ENCODE peak calls at places on chromosome 1, in nine cellular contexts. D is foreskin fibroblast; Q is amniotic stem cell; N is DND-41; V is cardiac muscle cell; R is WERI-Rb-1; B is activated T-cell treated with anti-CD3 and anti-CD28 coated beads, Interleukin-2, amount 50 U/mL, for 72 hours; I is NCI-H1092; O is activated T-helper 1 cell treated with anti-CD3 and anti-CD28 coated beads, Interleukin-2, amount 50 U/mL, for 16 hours. P is an unnamed sample.

GRCh38 chr1:15768388-15768787 is 9.8 kb downstream of the FBLIM1 start:
- DNase-seq in B (no peak), N (no peak), O (no peak), Q (no peak), R (no peak), D (no peak), I (no peak), V (no peak), P (no peak)

GRCh38 chr1:15295676-15296075 is 48.7 kb downstream of the FHAD1 start:
- DNase-seq in R (no peak), O (no peak), B (no peak), Q (no peak), I (no peak), D (no peak), V (peak; percentile 9), N (no peak), P (no peak)

GRCh38 chr1:159881930-159882839 is 17.8 kb downstream of the CFAP45 start:
- DNase-seq in B (no peak), R (peak; percentile 42), O (no peak), Q (peak; percentile 45), V (peak; percentile 96), D (peak; percentile 97), I (peak; percentile 38), N (peak; percentile 48), P (no peak)

GRCh38 chr1:30901798-30902652 is 6.5 kb downstream of the SDC3 start:
- DNase-seq in V (peak; percentile 76), R (no peak), D (no peak), N (no peak), B (no peak), I (no peak), O (no peak), Q (no peak), P (no peak)

GRCh38 chr1:16048573-16049189 is 5.1 kb downstream of the CLCNKB start:
- DNase-seq in O (no peak), I (peak; percentile 16), B (peak; percentile 47), Q (no peak), V (peak; percentile 64), R (peak; percentile 60), D (peak; percentile 15), N (peak; percentile 22), P (peak; percentile 97)

GRCh38 chr1:174079796-174080195 is 57.6 kb upstream of the RC3H1 start:
- DNase-seq in N (no peak), I (no peak), Q (no peak), D (no peak), O (no peak), V (no peak), R (no peak), B (no peak), P (no peak)

GRCh38 chr1:242629396-242629795 is 104.9 kb upstream of the PLD5 start:
- DNase-seq in R (no peak), Q (no peak), B (no peak), V (no peak), O (no peak), N (no peak), D (no peak), I (no peak), P (no peak)

GRCh38 chr1:230142608-230143209 is 75.7 kb downstream of the GALNT2 start:
- DNase-seq in N (no peak), B (no peak), V (no peak), Q (no peak), D (no peak), R (no peak), O (no peak), I (no peak), P (no peak)

P was measured in H1.